ENCODE peak calls at places on chromosome 17, in ten cellular contexts. T is cardiac muscle cell; P is HS-5; Y is adrenal gland; J is activated CD4-positive, alpha-beta T cell treated with anti-CD3 and anti-CD28 coated beads, Interleukin-2, amount 10 ng/mL, durations not matched to agents 7 days and 5 days; X is brain microvascular endothelial cell; I is MV-4-11; Z is adipocyte; D is EL; A is fibroblast of lung. S is an unnamed sample.

GRCh38 chr17:57242148-57242547 is 14.2 kb upstream of the MSI2 start:
- DNase-seq in X (peak), J (no peak), T (peak), D (no peak), Y (no peak), P (no peak), A (no peak), I (peak), Z (no peak), S (no peak)

GRCh38 chr17:3600529-3601205 is 8.5 kb downstream of the TRPV1 start:
- DNase-seq in X (no peak), J (no peak), P (no peak), Y (no peak), T (no peak), Z (no peak), I (no peak), D (no peak), A (no peak), S (no peak)

GRCh38 chr17:55334285-55334684 is 69.5 kb downstream of the HLF start:
- DNase-seq in Z (peak), I (no peak), P (no peak), J (no peak), A (peak), D (no peak), X (peak), T (no peak), Y (no peak), S (no peak)

GRCh38 chr17:61211233-61211632 is 188.4 kb upstream of the TBX2 start:
- DNase-seq in J (no peak), Y (no peak), X (no peak), D (no peak), P (no peak), Z (no peak), A (no peak), T (peak), I (no peak), S (no peak)

GRCh38 chr17:79785017-79785899 is 7.3 kb downstream of the CBX2 start:
- DNase-seq in X (no peak), Z (no peak), T (no peak), I (no peak), J (no peak), P (no peak), D (no peak), Y (no peak), A (no peak), S (no peak)

GRCh38 chr17:17443173-17443572 is 33.6 kb upstream of the MED9 start:
- DNase-seq in X (no peak), D (no peak), I (no peak), Y (no peak), J (no peak), A (no peak), Z (peak), P (no peak), T (no peak), S (no peak)

GRCh38 chr17:42781639-42782401 is 1.4 kb downstream of the WNK4 start:
- DNase-seq in Y (no peak), Z (no peak), P (no peak), I (no peak), X (no peak), A (peak), J (no peak), D (peak), T (no peak), S (no peak)

GRCh38 chr17:795721-796120 is 13.6 kb downstream of the MRM3 start:
- DNase-seq in X (no peak), P (no peak), D (no peak), Y (no peak), A (no peak), Z (no peak), T (no peak), I (no peak), J (no peak), S (no peak)

GRCh38 chr17:55351027-55351625 is 70.5 kb downstream of the MMD start:
- DNase-seq in I (peak), Y (no peak), A (no peak), X (no peak), T (no peak), P (no peak), D (no peak), Z (no peak), J (no peak), S (no peak)

GRCh38 chr17:33515974-33516373 is 222.9 kb upstream of the ASIC2 start:
- DNase-seq in Z (no peak), I (no peak), X (no peak), D (no peak), Y (no peak), T (no peak), P (no peak), A (no peak), J (no peak), S (no peak)

GRCh38 chr17:76026714-76027158 is 370 bp downstream of the EVPL start:
- DNase-seq in I (no peak), T (no peak), Z (no peak), J (no peak), P (no peak), Y (no peak), D (no peak), A (no peak), X (no peak), S (no peak)

GRCh38 chr17:47665655-47666054 is 15.9 kb downstream of the KPNB1 start:
- DNase-seq in P (no peak), X (no peak), J (no peak), Y (no peak), I (peak), D (no peak), A (no peak), Z (peak), T (no peak), S (no peak)

GRCh38 chr17:73384926-73385325 is 73.1 kb upstream of the CDC42EP4 start:
- DNase-seq in Z (no peak), P (no peak), A (no peak), J (no peak), D (no peak), X (no peak), Y (no peak), T (no peak), I (no peak), S (no peak)

GRCh38 chr17:73784015-73784603 is 139.9 kb upstream of the SDK2 start:
- DNase-seq in T (no peak), Y (no peak), A (no peak), P (no peak), J (no peak), D (no peak), X (no peak), Z (no peak), I (no peak), S (no peak)

GRCh38 chr17:83200231-83200699 is 120.9 kb downstream of the METRNL start:
- DNase-seq in X (peak), A (peak), J (peak), P (no peak), T (no peak), Y (peak), Z (no peak), I (peak), D (peak), S (no peak)

GRCh38 chr17:80781188-80781577 is 210.5 kb upstream of the CHMP6 start:
- DNase-seq in T (no peak), Z (no peak), X (no peak), I (peak), J (no peak), Y (no peak), D (no peak), A (no peak), P (no peak), S (no peak)

GRCh38 chr17:35163886-35164285 is 16.3 kb downstream of the UNC45B start:
- DNase-seq in X (no peak), A (no peak), D (no peak), Y (no peak), J (no peak), Z (no peak), I (no peak), T (no peak), P (no peak), S (no peak)

GRCh38 chr17:78883533-78884131 is 19.4 kb downstream of the CEP295NL start:
- DNase-seq in I (peak), T (peak), A (peak), J (no peak), D (peak), P (peak), Y (peak), X (peak), Z (peak), S (peak)

GRCh38 chr17:17926036-17926435 is 46.2 kb downstream of the TOM1L2 start:
- DNase-seq in I (no peak), D (no peak), A (no peak), J (no peak), P (no peak), T (no peak), X (no peak), Y (no peak), Z (no peak), S (no peak)

GRCh38 chr17:37789166-37789565 is 44.3 kb upstream of the HNF1B start:
- DNase-seq in Z (no peak), T (no peak), J (no peak), A (no peak), D (no peak), Y (peak), X (no peak), P (no peak), I (no peak), S (no peak)

GRCh38 chr17:56136316-56136715 is 17.0 kb upstream of the ANKFN1 start:
- DNase-seq in Y (no peak), J (no peak), X (no peak), D (no peak), Z (no peak), P (no peak), I (no peak), T (no peak), A (peak), S (no peak)

GRCh38 chr17:68624381-68624780 is 23.2 kb upstream of the FAM20A start:
- DNase-seq in I (no peak), D (no peak), J (no peak), X (no peak), T (no peak), Y (no peak), A (no peak), P (no peak), Z (no peak), S (no peak)

GRCh38 chr17:17994271-17994670 is 21.6 kb downstream of the DRC3 start:
- DNase-seq in A (no peak), P (no peak), T (peak), Z (peak), D (peak), Y (peak), X (no peak), J (peak), I (no peak), S (peak)

GRCh38 chr17:50469671-50470305 is 1.1 kb upstream of the CHAD start:
- DNase-seq in J (no peak), T (no peak), Y (no peak), P (no peak), X (no peak), A (no peak), Z (no peak), D (no peak), I (no peak), S (no peak)

GRCh38 chr17:45782889-45783592 is 1.1 kb upstream of the CRHR1 start:
- DNase-seq in Y (no peak), X (no peak), J (no peak), Z (peak), I (no peak), T (peak), A (no peak), D (no peak), P (no peak), S (peak)

GRCh38 chr17:31739300-31739699 is 119.7 kb downstream of the COPRS start:
- DNase-seq in D (peak), P (peak), J (no peak), T (no peak), Y (no peak), A (peak), Z (peak), X (peak), I (no peak), S (no peak)

GRCh38 chr17:6077746-6078145 is 7.6 kb downstream of the WSCD1 start:
- DNase-seq in P (no peak), T (no peak), J (no peak), X (no peak), D (no peak), I (no peak), A (no peak), Y (no peak), Z (no peak), S (no peak)

GRCh38 chr17:38706625-38707298 is 1.7 kb downstream of the MLLT6 start:
- DNase-seq in X (no peak), D (peak), Y (peak), I (no peak), T (peak), Z (peak), P (no peak), A (no peak), J (peak), S (no peak)

GRCh38 chr17:73983623-73984410 is 219.7 kb upstream of the RPL38 start:
- DNase-seq in P (no peak), X (no peak), I (peak), J (no peak), T (no peak), Z (no peak), D (no peak), A (no peak), Y (no peak), S (peak)

GRCh38 chr17:80718428-80718827 is 173.8 kb downstream of the RPTOR start:
- DNase-seq in J (no peak), T (no peak), A (no peak), X (no peak), D (no peak), P (no peak), Y (no peak), Z (no peak), I (no peak), S (peak)

GRCh38 chr17:28744104-28744801 is 442 bp downstream of the TRAF4 start:
- DNase-seq in D (peak), T (peak), A (peak), Z (peak), X (no peak), P (no peak), Y (peak), J (peak), I (no peak), S (no peak)

GRCh38 chr17:30357476-30357875 is 21.3 kb upstream of the CPD start:
- DNase-seq in J (no peak), Y (no peak), Z (no peak), X (no peak), P (no peak), A (no peak), D (no peak), T (no peak), I (no peak), S (no peak)

S was measured in SK-MEL-5.